ENCODE peak calls at places on chromosomes 7 and 10, in seven cellular contexts. P, N, W, D, U, Q and O are unnamed samples.
A peak's percentile ranks its signal among the peaks of the same experiment; 100 is the strongest.

GRCh38 chr10:60549686-60550085 is 160.0 kb upstream of the ANK3 start:
- DNase-seq in P (no peak), N (no peak), W (no peak), D (no peak), U (no peak), Q (no peak), O (no peak)

GRCh38 chr10:99685232-99686041 is 26.1 kb downstream of the ENTPD7 start:
- DNase-seq in P (no peak), N (peak; percentile 17), W (no peak), D (no peak), U (no peak), Q (no peak), O (no peak)

GRCh38 chr7:78924581-78924980 is 528.9 kb downstream of the MAGI2 start:
- DNase-seq in P (no peak), N (no peak), W (peak; percentile 4), D (no peak), U (no peak), Q (no peak), O (no peak)

GRCh38 chr10:129552119-129552518 is 85.1 kb downstream of the MGMT start:
- DNase-seq in P (no peak), N (peak; percentile 75), W (no peak), D (no peak), U (no peak), Q (no peak), O (no peak)

GRCh38 chr7:122269241-122269640 is 35.3 kb downstream of the FEZF1 start:
- DNase-seq in P (no peak), N (no peak), W (no peak), D (no peak), U (no peak), Q (no peak), O (no peak)

GRCh38 chr10:95264227-95265051 is 26.4 kb downstream of the PDLIM1 start:
- DNase-seq in P (no peak), N (no peak), W (no peak), D (no peak), U (no peak), Q (no peak), O (no peak)

GRCh38 chr7:99219185-99219767 is 11.4 kb upstream of the KPNA7 start:
- DNase-seq in P (no peak), N (no peak), W (no peak), D (no peak), U (no peak), Q (no peak), O (no peak)

GRCh38 chr7:150963707-150964559 is 14.2 kb downstream of the KCNH2 start:
- DNase-seq in P (no peak), N (no peak), W (no peak), D (no peak), U (no peak), Q (no peak), O (peak; percentile 3)

GRCh38 chr7:4069268-4070095 is 612.6 kb upstream of the FOXK1 start:
- DNase-seq in P (no peak), N (no peak), W (no peak), D (no peak), U (no peak), Q (no peak), O (no peak)

GRCh38 chr7:112892263-112892662 is 102.1 kb upstream of the TMEM168 start:
- DNase-seq in P (no peak), N (no peak), W (no peak), D (no peak), U (peak; percentile 30), Q (no peak), O (no peak)

GRCh38 chr7:51647931-51648351 is 331.3 kb upstream of the COBL start:
- DNase-seq in P (no peak), N (no peak), W (no peak), D (peak; percentile 83), U (no peak), Q (no peak), O (no peak)

GRCh38 chr7:47777531-47778152 is 170.6 kb downstream of the PKD1L1 start:
- DNase-seq in P (no peak), N (no peak), W (no peak), D (no peak), U (no peak), Q (no peak), O (no peak)

GRCh38 chr7:37069336-37069735 is 345.0 kb upstream of the AOAH start:
- DNase-seq in P (no peak), N (no peak), W (no peak), D (no peak), U (no peak), Q (no peak), O (no peak)

DNA sequence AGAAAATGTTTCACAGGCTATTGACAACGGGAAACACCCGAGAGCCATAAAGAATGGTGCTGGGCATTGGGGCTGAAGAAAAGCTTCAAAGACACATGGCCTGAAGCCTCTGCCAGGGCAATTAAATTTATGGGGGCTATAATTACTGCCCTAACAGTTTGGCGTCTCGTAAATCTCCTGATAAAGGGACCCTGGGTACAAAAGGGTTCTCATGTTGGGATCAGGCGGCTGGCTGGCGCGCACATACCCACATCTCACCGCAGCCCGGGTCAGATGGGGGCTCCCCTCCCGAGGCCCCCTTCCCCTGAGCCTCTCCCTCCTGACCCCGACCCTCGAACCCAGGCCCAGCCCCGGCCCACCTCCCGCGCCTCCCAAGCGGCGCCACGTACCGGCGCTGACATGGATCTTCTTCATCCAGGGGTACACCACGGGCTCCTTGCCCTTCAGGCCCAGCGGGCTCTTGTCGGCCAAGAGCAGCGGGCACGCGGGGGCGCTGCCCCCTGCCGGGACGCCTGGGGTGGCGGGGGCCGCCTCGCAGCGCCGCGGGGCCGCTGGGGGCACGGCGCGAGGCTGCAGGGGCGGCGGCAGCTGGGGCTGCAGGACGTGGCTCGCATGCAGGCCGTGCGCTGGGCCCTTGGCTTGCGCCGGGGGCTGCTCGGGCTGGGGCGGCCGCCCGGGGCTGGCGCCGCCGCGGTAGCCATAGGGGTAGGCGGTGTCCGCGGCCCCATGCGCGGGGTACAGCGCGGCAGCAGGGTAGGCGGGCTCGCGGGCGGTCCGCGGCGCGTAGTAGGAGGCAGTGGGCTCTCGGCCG is 623 bp downstream of the HOXA4 start:
- DNase-seq in P (no peak), N (no peak), W (no peak), D (no peak), U (no peak), Q (no peak), O (peak; percentile 75)
- TF ChIP-seq CTCF in P (no peak), N (no peak), W (no peak), D (peak; percentile 37), U (no peak), Q (no peak), O (no peak)

GRCh38 chr7:131106681-131107342 is 220.9 kb upstream of the MKLN1 start:
- DNase-seq in P (peak; percentile 71), N (peak; percentile 62), W (peak; percentile 25), D (peak; percentile 63), U (peak; percentile 67), Q (no peak), O (peak; percentile 30)
- TF ChIP-seq CTCF in P (no peak), N (no peak), W (no peak), D (no peak), U (no peak), Q (no peak), O (no peak)

GRCh38 chr10:75910032-75910431 is 478.6 kb downstream of the LRMDA start:
- DNase-seq in P (no peak), N (no peak), W (no peak), D (no peak), U (peak; percentile 7), Q (no peak), O (no peak)
- TF ChIP-seq CTCF in P (peak; percentile 59), N (peak; percentile 21), W (peak; percentile 61), D (peak; percentile 47), U (peak; percentile 54), Q (no peak), O (no peak)

DNA sequence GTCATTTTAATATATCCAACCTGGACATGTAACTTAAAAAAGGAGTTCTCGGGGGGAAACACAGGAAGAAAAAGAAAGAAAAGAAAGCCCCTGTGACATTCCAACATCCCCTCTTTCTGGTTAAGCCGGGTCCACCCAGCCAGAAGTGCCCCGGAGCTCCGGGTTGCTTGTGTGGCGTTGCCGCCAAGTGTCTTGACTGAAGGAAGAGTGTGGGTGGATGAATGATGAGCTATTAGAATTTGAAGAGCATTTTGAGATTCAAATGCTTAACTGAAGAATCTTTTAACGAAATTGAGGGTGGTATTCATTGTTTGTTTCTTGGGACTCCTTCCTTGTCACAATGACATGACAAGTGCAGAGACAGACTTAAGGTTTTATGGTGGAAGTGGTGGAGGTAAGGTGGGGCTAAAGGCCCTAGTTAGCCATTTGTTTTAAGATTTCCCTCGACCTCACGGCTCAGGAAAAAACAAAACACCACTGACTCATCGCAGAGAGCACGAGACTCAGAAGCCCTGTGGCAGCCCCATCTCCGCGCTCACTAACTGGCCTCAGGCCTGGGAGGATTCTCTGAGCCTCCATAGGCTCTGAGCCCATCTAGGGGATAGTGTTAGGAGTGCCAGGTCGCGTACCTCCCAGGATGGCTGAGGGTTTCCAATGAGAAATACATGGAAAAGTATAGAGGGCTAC is 1.8 kb upstream of the GLI3 start:
- DNase-seq in P (no peak), N (no peak), W (no peak), D (peak; percentile 26), U (no peak), Q (no peak), O (peak; percentile 23)
- TF ChIP-seq CTCF in P (no peak), N (no peak), W (no peak), D (no peak), U (no peak), Q (no peak), O (no peak)